ENCODE peak calls at places on chromosome 14, in eight cellular contexts. G, E, C, U, L, T, W and I are unnamed samples.

GRCh38 chr14:91159182-91159581 is 45.3 kb downstream of the DGLUCY start:
- DNase-seq in G (no peak), E (no peak), C (no peak), U (no peak), L (no peak), T (no peak), W (no peak), I (no peak)

GRCh38 chr14:103711516-103712431 is 3.5 kb downstream of the XRCC3 start:
- DNase-seq in G (no peak), E (no peak), C (peak), U (no peak), L (peak), T (no peak), W (no peak), I (no peak)

GRCh38 chr14:61994589-61994988 is 232.4 kb downstream of the SNAPC1 start:
- DNase-seq in G (no peak), E (no peak), C (no peak), U (no peak), L (no peak), T (no peak), W (no peak), I (no peak)

GRCh38 chr14:63752449-63753169 is 24.7 kb upstream of the SGPP1 start:
- DNase-seq in G (no peak), E (no peak), C (peak), U (peak), L (no peak), T (peak), W (no peak), I (no peak)

GRCh38 chr14:22556021-22556989 is 32.7 kb downstream of the DAD1 start:
- DNase-seq in G (peak), E (no peak), C (peak), U (peak), L (no peak), T (peak), W (peak), I (no peak)

GRCh38 chr14:55470025-55470424 is 29.6 kb upstream of the TBPL2 start:
- DNase-seq in G (no peak), E (no peak), C (no peak), U (no peak), L (no peak), T (no peak), W (no peak), I (no peak)

GRCh38 chr14:91901449-91902250 is 34.3 kb upstream of the TC2N start:
- DNase-seq in G (no peak), E (no peak), C (no peak), U (no peak), L (no peak), T (no peak), W (no peak), I (no peak)

GRCh38 chr14:79638647-79639266 is 572.5 kb downstream of the DIO2 start:
- DNase-seq in G (no peak), E (no peak), C (no peak), U (no peak), L (no peak), T (no peak), W (no peak), I (no peak)

GRCh38 chr14:23153891-23154796 is 29.3 kb downstream of the SLC7A8 start:
- DNase-seq in G (no peak), E (peak), C (no peak), U (no peak), L (peak), T (no peak), W (peak), I (peak)

GRCh38 chr14:89013098-89013504 is 188.7 kb downstream of the TTC8 start:
- DNase-seq in G (no peak), E (no peak), C (peak), U (peak), L (peak), T (no peak), W (no peak), I (no peak)

GRCh38 chr14:68880581-68881105 is 87.8 kb upstream of the ZFP36L1 start:
- DNase-seq in G (no peak), E (no peak), C (no peak), U (no peak), L (no peak), T (no peak), W (peak), I (no peak)

GRCh38 chr14:46048127-46048526 is 603.5 kb downstream of the RPL10L start:
- DNase-seq in G (no peak), E (no peak), C (peak), U (peak), L (peak), T (peak), W (no peak), I (no peak)

GRCh38 chr14:68395585-68395984 is 397.3 kb downstream of the ZFP36L1 start:
- DNase-seq in G (no peak), E (no peak), C (no peak), U (no peak), L (no peak), T (no peak), W (no peak), I (no peak)

GRCh38 chr14:55129428-55130193 is 559 bp downstream of the LGALS3 start:
- DNase-seq in G (peak), E (peak), C (peak), U (peak), L (peak), T (peak), W (peak), I (peak)

GRCh38 chr14:54377501-54377900 is 19.3 kb upstream of the CDKN3 start:
- DNase-seq in G (no peak), E (no peak), C (no peak), U (no peak), L (no peak), T (no peak), W (no peak), I (no peak)

GRCh38 chr14:76774471-76775158 is 13.3 kb downstream of the VASH1 start:
- DNase-seq in G (no peak), E (no peak), C (no peak), U (no peak), L (no peak), T (no peak), W (peak), I (no peak)

GRCh38 chr14:64266206-64266605 is 28.0 kb downstream of the ESR2 start:
- DNase-seq in G (no peak), E (no peak), C (peak), U (no peak), L (peak), T (no peak), W (no peak), I (no peak)

GRCh38 chr14:61121293-61121897 is 140.3 kb downstream of the SLC38A6 start:
- DNase-seq in G (no peak), E (no peak), C (no peak), U (no peak), L (peak), T (no peak), W (no peak), I (no peak)

GRCh38 chr14:80965041-80965440 is 9.6 kb downstream of the TSHR start:
- DNase-seq in G (no peak), E (no peak), C (no peak), U (no peak), L (no peak), T (no peak), W (no peak), I (no peak)

GRCh38 chr14:35384386-35385041 is 20.0 kb downstream of the NFKBIA start:
- DNase-seq in G (no peak), E (no peak), C (no peak), U (no peak), L (no peak), T (peak), W (no peak), I (no peak)

GRCh38 chr14:101929096-101929495 is 35.3 kb upstream of the DYNC1H1 start:
- DNase-seq in G (no peak), E (no peak), C (no peak), U (no peak), L (no peak), T (no peak), W (no peak), I (no peak)

GRCh38 chr14:29016050-29016900 is 249.7 kb downstream of the FOXG1 start:
- DNase-seq in G (no peak), E (peak), C (peak), U (peak), L (peak), T (peak), W (no peak), I (no peak)

GRCh38 chr14:44701563-44702263 is 194.6 kb upstream of the FSCB start:
- DNase-seq in G (no peak), E (no peak), C (peak), U (peak), L (peak), T (no peak), W (no peak), I (no peak)

GRCh38 chr14:75267141-75267601 is 11.5 kb upstream of the FOS start:
- DNase-seq in G (no peak), E (no peak), C (no peak), U (no peak), L (peak), T (no peak), W (no peak), I (no peak)

GRCh38 chr14:73784988-73785313 is 66.7 kb upstream of the PTGR2 start:
- DNase-seq in G (no peak), E (no peak), C (no peak), U (no peak), L (no peak), T (no peak), W (no peak), I (no peak)

GRCh38 chr14:61568572-61569011 is 126.7 kb upstream of the HIF1A start:
- DNase-seq in G (peak), E (no peak), C (peak), U (no peak), L (no peak), T (no peak), W (no peak), I (no peak)

GRCh38 chr14:104650057-104650980 is 39.1 kb upstream of the INF2 start:
- DNase-seq in G (peak), E (peak), C (peak), U (no peak), L (peak), T (peak), W (no peak), I (peak)

GRCh38 chr14:47208434-47208833 is 467.0 kb downstream of the MDGA2 start:
- DNase-seq in G (no peak), E (no peak), C (no peak), U (no peak), L (no peak), T (no peak), W (no peak), I (no peak)

GRCh38 chr14:63435838-63436237 is 107.3 kb downstream of the PPP2R5E start:
- DNase-seq in G (no peak), E (no peak), C (peak), U (no peak), L (no peak), T (peak), W (no peak), I (no peak)

GRCh38 chr14:71103662-71104484 is 196.6 kb downstream of the PCNX1 start:
- DNase-seq in G (no peak), E (no peak), C (peak), U (no peak), L (peak), T (peak), W (no peak), I (no peak)

GRCh38 chr14:89767861-89768268 is 186.7 kb downstream of the EFCAB11 start:
- DNase-seq in G (peak), E (no peak), C (peak), U (no peak), L (peak), T (peak), W (no peak), I (no peak)

GRCh38 chr14:57038689-57039088 is 228.4 kb upstream of the OTX2 start:
- DNase-seq in G (no peak), E (no peak), C (no peak), U (no peak), L (no peak), T (no peak), W (no peak), I (no peak)

GRCh38 chr14:28676481-28676880 is 90.1 kb upstream of the FOXG1 start:
- DNase-seq in G (no peak), E (no peak), C (peak), U (no peak), L (peak), T (no peak), W (no peak), I (no peak)

GRCh38 chr14:100528962-100529560 is 58.2 kb downstream of the BEGAIN start:
- DNase-seq in G (no peak), E (no peak), C (no peak), U (no peak), L (no peak), T (no peak), W (peak), I (no peak)

GRCh38 chr14:49972199-49972671 is 79.4 kb downstream of the ARF6 start:
- DNase-seq in G (no peak), E (no peak), C (peak), U (no peak), L (peak), T (no peak), W (no peak), I (no peak)

GRCh38 chr14:79375336-79375735 is 836.0 kb downstream of the DIO2 start:
- DNase-seq in G (no peak), E (no peak), C (no peak), U (no peak), L (no peak), T (no peak), W (no peak), I (no peak)